ENCODE peak calls at places on chromosome 6, in ten cellular contexts. T, V, S, W, D, B, Q, U, J and M are unnamed samples.
A peak's percentile ranks its signal among the peaks of the same experiment; 100 is the strongest.

GRCh38 chr6:32244270-32244669 is 20.4 kb upstream of the NOTCH4 start:
- DNase-seq in W (no peak), T (no peak), Q (no peak), D (no peak), B (no peak), V (no peak), U (no peak), J (peak; percentile 13), S (no peak), M (no peak)

GRCh38 chr6:40482532-40482931 is 104.6 kb downstream of the LRFN2 start:
- DNase-seq in V (no peak), W (no peak), T (peak; percentile 27), D (no peak), B (no peak), S (peak; percentile 70), J (no peak), U (no peak), Q (no peak), M (no peak)

GRCh38 chr6:50905297-50905696 is 86.6 kb downstream of the TFAP2B start:
- DNase-seq in W (no peak), S (no peak), D (no peak), B (no peak), J (no peak), Q (peak; percentile 55), V (no peak), U (no peak), T (no peak), M (no peak)

GRCh38 chr6:109961666-109962065 is 16.4 kb upstream of the GPR6 start:
- DNase-seq in Q (no peak), W (no peak), D (no peak), T (no peak), V (peak; percentile 80), B (no peak), S (no peak), J (no peak), U (no peak), M (no peak)

GRCh38 chr6:20197251-20197650 is 15.0 kb downstream of the MBOAT1 start:
- DNase-seq in W (no peak), D (no peak), T (no peak), V (no peak), J (no peak), B (no peak), U (no peak), S (no peak), Q (no peak), M (no peak)

GRCh38 chr6:57116776-57117175 is 26.8 kb downstream of the ZNF451 start:
- DNase-seq in D (no peak), T (no peak), U (no peak), W (no peak), J (peak; percentile 23), B (no peak), Q (no peak), S (no peak), V (no peak), M (no peak)

GRCh38 chr6:23417133-23417532 is 708.9 kb upstream of the NRSN1 start:
- DNase-seq in U (no peak), J (no peak), S (no peak), D (no peak), Q (no peak), W (no peak), V (no peak), T (no peak), B (no peak), M (no peak)

GRCh38 chr6:18235524-18235923 is 28.8 kb downstream of the DEK start:
- DNase-seq in J (no peak), V (no peak), W (no peak), T (no peak), U (no peak), S (no peak), Q (no peak), B (no peak), D (no peak), M (no peak)

GRCh38 chr6:116218172-116218633 is 35.7 kb downstream of the TSPYL4 start:
- DNase-seq in D (no peak), J (peak; percentile 45), B (no peak), U (peak; percentile 63), V (peak; percentile 60), S (no peak), W (no peak), T (peak; percentile 28), Q (peak; percentile 24), M (peak; percentile 67)

GRCh38 chr6:31680841-31681671 is at the start of gene LY6G5C:
- DNase-seq in T (peak; percentile 63), S (peak; percentile 77), V (peak; percentile 86), U (peak; percentile 94), Q (peak; percentile 90), D (peak; percentile 35), W (peak; percentile 43), B (peak; percentile 86), J (peak; percentile 96), M (peak; percentile 84)

GRCh38 chr6:30711758-30712380 is 5.2 kb downstream of the MDC1 start:
- DNase-seq in Q (no peak), W (no peak), T (no peak), S (no peak), D (no peak), J (no peak), B (peak; percentile 63), V (no peak), U (no peak), M (no peak)

GRCh38 chr6:112563368-112563767 is 216.2 kb downstream of the RFPL4B start:
- DNase-seq in V (no peak), W (no peak), S (no peak), J (peak; percentile 8), B (no peak), Q (no peak), U (no peak), T (peak; percentile 9), D (no peak), M (no peak)

GRCh38 chr6:36865835-36866234 is 8.8 kb downstream of the PPIL1 start:
- DNase-seq in S (no peak), D (no peak), T (no peak), B (no peak), U (no peak), V (no peak), Q (no peak), J (no peak), W (no peak), M (no peak)

GRCh38 chr6:43887906-43888683 is 118.1 kb downstream of the VEGFA start:
- DNase-seq in S (no peak), B (no peak), T (no peak), D (no peak), Q (no peak), V (no peak), U (no peak), J (no peak), W (no peak), M (no peak)

GRCh38 chr6:39880521-39881048 is 53.7 kb downstream of the MOCS1 start:
- DNase-seq in J (no peak), Q (no peak), U (no peak), B (no peak), W (no peak), D (no peak), V (no peak), S (no peak), T (no peak), M (no peak)

GRCh38 chr6:161018165-161018564 is 26.6 kb downstream of the MAP3K4 start:
- DNase-seq in J (no peak), V (no peak), Q (no peak), U (no peak), W (no peak), S (no peak), B (no peak), T (no peak), D (no peak), M (no peak)

GRCh38 chr6:40486576-40486975 is 100.6 kb downstream of the LRFN2 start:
- DNase-seq in W (no peak), S (no peak), Q (no peak), U (no peak), J (no peak), B (no peak), V (no peak), D (no peak), T (no peak), M (no peak)

GRCh38 chr6:135941275-135941674 is 89.8 kb downstream of the PDE7B start:
- DNase-seq in S (no peak), U (no peak), Q (no peak), D (no peak), B (no peak), W (no peak), V (no peak), T (no peak), J (peak; percentile 90), M (no peak)

GRCh38 chr6:52731719-52732118 is 31.6 kb downstream of the GSTA2 start:
- DNase-seq in J (no peak), Q (no peak), W (no peak), V (no peak), B (no peak), D (no peak), S (no peak), U (no peak), T (no peak), M (no peak)

GRCh38 chr6:136148051-136148450 is 102.1 kb downstream of the MTFR2 start:
- DNase-seq in V (no peak), T (no peak), J (no peak), S (no peak), U (no peak), B (no peak), D (no peak), Q (no peak), W (no peak), M (no peak)

GRCh38 chr6:154537942-154538341 is 27.5 kb upstream of the CNKSR3 start:
- DNase-seq in V (no peak), W (no peak), B (no peak), D (no peak), J (peak; percentile 48), S (no peak), Q (no peak), U (no peak), T (no peak), M (no peak)

GRCh38 chr6:113047932-113048331 is 700.8 kb downstream of the RFPL4B start:
- DNase-seq in D (no peak), W (no peak), B (no peak), Q (no peak), V (no peak), T (no peak), U (no peak), J (no peak), S (no peak), M (no peak)